ENCODE peak calls at places on chromosome 20, in nine cellular contexts. One of them, this sample, is unnamed.

GRCh38 chr20:47607208-47607613 is 105.5 kb downstream of the NCOA3 start:
- DNase-seq in AG09309: no peak
- DNase-seq in stimulated activated CD4-positive, alpha-beta T cell treated with anti-CD3 and anti-CD28 coated beads, Interleukin-1b, Interleukin-23, amount 100 ng/mL, for 4 hours: no peak
- DNase-seq in right atrium auricular region: no peak
- DNase-seq in lung microvascular endothelial cell: no peak
- DNase-seq in A549: no peak
- DNase-seq in hypothalamus: no peak
- DNase-seq in spleen: no peak
- DNase-seq in CD4-positive, alpha-beta T cell: no peak
- DNase-seq in this sample: no peak

GRCh38 chr20:62089393-62089792 is 23.7 kb upstream of the TAF4 start:
- DNase-seq in AG09309: no peak
- DNase-seq in stimulated activated CD4-positive, alpha-beta T cell treated with anti-CD3 and anti-CD28 coated beads, Interleukin-1b, Interleukin-23, amount 100 ng/mL, for 4 hours: no peak
- DNase-seq in right atrium auricular region: no peak
- DNase-seq in lung microvascular endothelial cell: no peak
- DNase-seq in A549: no peak
- DNase-seq in hypothalamus: no peak
- DNase-seq in spleen: peak; percentile 11
- DNase-seq in CD4-positive, alpha-beta T cell: no peak
- DNase-seq in this sample: no peak

GRCh38 chr20:19867940-19868371 is 109.9 kb downstream of the RIN2 start:
- DNase-seq in AG09309: peak; percentile 83
- DNase-seq in stimulated activated CD4-positive, alpha-beta T cell treated with anti-CD3 and anti-CD28 coated beads, Interleukin-1b, Interleukin-23, amount 100 ng/mL, for 4 hours: no peak
- DNase-seq in right atrium auricular region: no peak
- DNase-seq in lung microvascular endothelial cell: no peak
- DNase-seq in A549: no peak
- DNase-seq in hypothalamus: no peak
- DNase-seq in spleen: no peak
- DNase-seq in CD4-positive, alpha-beta T cell: no peak
- DNase-seq in this sample: no peak

GRCh38 chr20:8867346-8867745 is 201.5 kb upstream of the PLCB4 start:
- DNase-seq in AG09309: no peak
- DNase-seq in stimulated activated CD4-positive, alpha-beta T cell treated with anti-CD3 and anti-CD28 coated beads, Interleukin-1b, Interleukin-23, amount 100 ng/mL, for 4 hours: no peak
- DNase-seq in right atrium auricular region: no peak
- DNase-seq in lung microvascular endothelial cell: no peak
- DNase-seq in A549: no peak
- DNase-seq in hypothalamus: no peak
- DNase-seq in spleen: no peak
- DNase-seq in CD4-positive, alpha-beta T cell: no peak
- DNase-seq in this sample: no peak

GRCh38 chr20:19098092-19098491 is 114.3 kb upstream of the SLC24A3 start:
- DNase-seq in AG09309: no peak
- DNase-seq in stimulated activated CD4-positive, alpha-beta T cell treated with anti-CD3 and anti-CD28 coated beads, Interleukin-1b, Interleukin-23, amount 100 ng/mL, for 4 hours: no peak
- DNase-seq in right atrium auricular region: no peak
- DNase-seq in lung microvascular endothelial cell: no peak
- DNase-seq in A549: no peak
- DNase-seq in hypothalamus: no peak
- DNase-seq in spleen: no peak
- DNase-seq in CD4-positive, alpha-beta T cell: no peak
- DNase-seq in this sample: no peak

GRCh38 chr20:23622839-23623343 is 14.9 kb downstream of the CST3 start:
- DNase-seq in AG09309: peak; percentile 57
- DNase-seq in stimulated activated CD4-positive, alpha-beta T cell treated with anti-CD3 and anti-CD28 coated beads, Interleukin-1b, Interleukin-23, amount 100 ng/mL, for 4 hours: no peak
- DNase-seq in right atrium auricular region: peak; percentile 88
- DNase-seq in lung microvascular endothelial cell: peak; percentile 71
- DNase-seq in A549: peak; percentile 80
- DNase-seq in hypothalamus: no peak
- DNase-seq in spleen: no peak
- DNase-seq in CD4-positive, alpha-beta T cell: no peak
- DNase-seq in this sample: no peak

GRCh38 chr20:16846011-16846410 is 97.9 kb downstream of the OTOR start:
- DNase-seq in AG09309: peak; percentile 2
- DNase-seq in stimulated activated CD4-positive, alpha-beta T cell treated with anti-CD3 and anti-CD28 coated beads, Interleukin-1b, Interleukin-23, amount 100 ng/mL, for 4 hours: no peak
- DNase-seq in right atrium auricular region: no peak
- DNase-seq in lung microvascular endothelial cell: no peak
- DNase-seq in A549: no peak
- DNase-seq in hypothalamus: no peak
- DNase-seq in spleen: no peak
- DNase-seq in CD4-positive, alpha-beta T cell: no peak
- DNase-seq in this sample: no peak

GRCh38 chr20:58907481-58908137 is 55.1 kb downstream of the GNAS start:
- DNase-seq in AG09309: peak; percentile 99
- DNase-seq in stimulated activated CD4-positive, alpha-beta T cell treated with anti-CD3 and anti-CD28 coated beads, Interleukin-1b, Interleukin-23, amount 100 ng/mL, for 4 hours: no peak
- DNase-seq in right atrium auricular region: peak; percentile 97
- DNase-seq in lung microvascular endothelial cell: peak; percentile 91
- DNase-seq in A549: peak; percentile 72
- DNase-seq in hypothalamus: peak; percentile 73
- DNase-seq in spleen: peak; percentile 84
- DNase-seq in CD4-positive, alpha-beta T cell: no peak
- DNase-seq in this sample: peak; percentile 79

GRCh38 chr20:21719592-21720214 is 14.2 kb downstream of the PAX1 start:
- DNase-seq in AG09309: peak; percentile 23
- DNase-seq in stimulated activated CD4-positive, alpha-beta T cell treated with anti-CD3 and anti-CD28 coated beads, Interleukin-1b, Interleukin-23, amount 100 ng/mL, for 4 hours: no peak
- DNase-seq in right atrium auricular region: peak; percentile 72
- DNase-seq in lung microvascular endothelial cell: peak; percentile 74
- DNase-seq in A549: peak; percentile 78
- DNase-seq in hypothalamus: peak; percentile 20
- DNase-seq in spleen: no peak
- DNase-seq in CD4-positive, alpha-beta T cell: no peak
- DNase-seq in this sample: peak; percentile 20

GRCh38 chr20:21053002-21053762 is 53.0 kb downstream of the LINC00237 start:
- DNase-seq in AG09309: no peak
- DNase-seq in stimulated activated CD4-positive, alpha-beta T cell treated with anti-CD3 and anti-CD28 coated beads, Interleukin-1b, Interleukin-23, amount 100 ng/mL, for 4 hours: no peak
- DNase-seq in right atrium auricular region: no peak
- DNase-seq in lung microvascular endothelial cell: no peak
- DNase-seq in A549: no peak
- DNase-seq in hypothalamus: peak; percentile 10
- DNase-seq in spleen: no peak
- DNase-seq in CD4-positive, alpha-beta T cell: no peak
- DNase-seq in this sample: no peak

GRCh38 chr20:20953738-20954657 is 152.2 kb downstream of the LINC00237 start:
- DNase-seq in AG09309: no peak
- DNase-seq in stimulated activated CD4-positive, alpha-beta T cell treated with anti-CD3 and anti-CD28 coated beads, Interleukin-1b, Interleukin-23, amount 100 ng/mL, for 4 hours: no peak
- DNase-seq in right atrium auricular region: no peak
- DNase-seq in lung microvascular endothelial cell: no peak
- DNase-seq in A549: no peak
- DNase-seq in hypothalamus: no peak
- DNase-seq in spleen: no peak
- DNase-seq in CD4-positive, alpha-beta T cell: no peak
- DNase-seq in this sample: no peak

GRCh38 chr20:49534314-49534713 is 33.6 kb downstream of the PTGIS start:
- DNase-seq in AG09309: no peak
- DNase-seq in stimulated activated CD4-positive, alpha-beta T cell treated with anti-CD3 and anti-CD28 coated beads, Interleukin-1b, Interleukin-23, amount 100 ng/mL, for 4 hours: peak; percentile 37
- DNase-seq in right atrium auricular region: no peak
- DNase-seq in lung microvascular endothelial cell: peak; percentile 63
- DNase-seq in A549: peak; percentile 57
- DNase-seq in hypothalamus: peak; percentile 26
- DNase-seq in spleen: no peak
- DNase-seq in CD4-positive, alpha-beta T cell: peak; percentile 25
- DNase-seq in this sample: peak; percentile 36

GRCh38 chr20:5480824-5481600 is 164.3 kb upstream of the PROKR2 start:
- DNase-seq in AG09309: no peak
- DNase-seq in stimulated activated CD4-positive, alpha-beta T cell treated with anti-CD3 and anti-CD28 coated beads, Interleukin-1b, Interleukin-23, amount 100 ng/mL, for 4 hours: no peak
- DNase-seq in right atrium auricular region: no peak
- DNase-seq in lung microvascular endothelial cell: no peak
- DNase-seq in A549: no peak
- DNase-seq in hypothalamus: no peak
- DNase-seq in spleen: no peak
- DNase-seq in CD4-positive, alpha-beta T cell: no peak
- DNase-seq in this sample: no peak

GRCh38 chr20:8094845-8095244 is 37.2 kb upstream of the PLCB1 start:
- DNase-seq in AG09309: peak; percentile 16
- DNase-seq in stimulated activated CD4-positive, alpha-beta T cell treated with anti-CD3 and anti-CD28 coated beads, Interleukin-1b, Interleukin-23, amount 100 ng/mL, for 4 hours: no peak
- DNase-seq in right atrium auricular region: no peak
- DNase-seq in lung microvascular endothelial cell: peak; percentile 95
- DNase-seq in A549: peak; percentile 55
- DNase-seq in hypothalamus: no peak
- DNase-seq in spleen: no peak
- DNase-seq in CD4-positive, alpha-beta T cell: no peak
- DNase-seq in this sample: no peak